ENCODE peak calls at places on chromosomes 7 and 10, in four cellular contexts. X is hepatocyte, Z is foreskin keratinocyte, Y is mucosa of descending colon. W is an unnamed sample.
A peak's percentile ranks its signal among the peaks of the same experiment; 100 is the strongest.

GRCh38 chr10:98332623-98333269 is 64.8 kb upstream of the LOXL4 start:
- DNase-seq in X (no peak), Z (no peak), Y (no peak), W (no peak)

GRCh38 chr7:50069613-50070012 is 23.4 kb downstream of the ZPBP start:
- DNase-seq in X (no peak), Z (peak; percentile 14), Y (peak; percentile 28), W (peak; percentile 32)

GRCh38 chr10:88642254-88642653 is 22.0 kb upstream of the LIPF start:
- DNase-seq in X (no peak), Z (no peak), Y (no peak), W (no peak)

GRCh38 chr7:150964593-150965111 is 13.5 kb downstream of the KCNH2 start:
- DNase-seq in X (no peak), Z (no peak), Y (no peak), W (no peak)

GRCh38 chr7:139294951-139295555 is 46.1 kb upstream of the FMC1 start:
- DNase-seq in X (no peak), Z (no peak), Y (no peak), W (no peak)

GRCh38 chr7:68858497-68858896 is 739.8 kb upstream of the AUTS2 start:
- DNase-seq in X (no peak), Z (no peak), Y (no peak), W (no peak)

GRCh38 chr7:143900230-143900766 is 1.7 kb downstream of the TCAF1 start:
- DNase-seq in X (peak; percentile 62), Z (no peak), Y (no peak), W (no peak)

GRCh38 chr7:24334627-24335026 is 50.6 kb downstream of the NPY start:
- DNase-seq in X (no peak), Z (no peak), Y (no peak), W (no peak)

GRCh38 chr10:52729259-52730104 is 43.1 kb downstream of the MBL2 start:
- DNase-seq in X (peak; percentile 47), Z (no peak), Y (peak; percentile 6), W (peak; percentile 36)

DNA sequence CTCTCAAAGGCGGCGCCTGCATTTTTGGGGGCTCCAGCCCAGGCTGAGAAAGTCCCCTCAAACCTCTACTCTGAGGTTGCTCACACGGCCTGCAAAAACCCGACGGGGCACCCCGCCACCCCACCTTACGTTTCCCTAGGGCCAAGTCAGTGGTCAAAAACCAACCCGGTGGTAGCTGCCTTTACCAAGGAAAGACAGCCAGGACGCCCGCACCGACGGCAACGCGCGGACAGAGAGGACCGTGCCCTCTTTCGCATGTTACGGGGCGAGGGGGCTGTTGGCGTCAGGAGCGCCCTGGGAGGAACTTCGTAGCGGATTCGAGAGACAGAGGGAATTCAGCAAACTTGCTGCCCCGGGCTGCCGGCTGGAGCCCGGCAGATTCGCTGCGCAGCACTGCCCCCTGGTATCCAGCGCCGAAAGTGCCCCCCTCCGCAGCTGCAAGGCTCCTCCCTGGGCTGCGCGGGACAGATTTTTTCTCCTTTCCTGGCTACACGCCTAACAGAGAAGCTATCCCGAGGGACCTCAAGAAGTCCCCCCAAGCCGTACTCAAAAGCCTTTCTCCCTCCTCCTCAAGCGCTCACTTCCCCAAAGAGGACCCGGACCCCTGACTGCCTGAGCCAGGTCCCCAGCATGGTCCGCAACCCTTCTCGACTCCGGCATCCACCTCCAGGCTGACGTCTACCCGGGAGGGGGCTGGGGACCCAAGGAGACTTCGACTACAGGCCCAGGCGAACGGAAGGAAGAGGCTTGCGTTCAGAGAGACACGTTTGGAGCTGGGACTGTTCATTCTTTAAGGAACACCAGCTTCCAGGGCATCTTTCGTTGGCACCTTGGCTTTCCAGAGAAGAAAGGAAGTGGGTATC is 27.7 kb upstream of the VAX1 start:
- DNase-seq in X (peak; percentile 78), Z (no peak), Y (peak; percentile 43), W (peak; percentile 44)
- TF ChIP-seq CTCF in X (peak; percentile 64), Z (peak; percentile 78), Y (no peak), W (no peak)

DNA sequence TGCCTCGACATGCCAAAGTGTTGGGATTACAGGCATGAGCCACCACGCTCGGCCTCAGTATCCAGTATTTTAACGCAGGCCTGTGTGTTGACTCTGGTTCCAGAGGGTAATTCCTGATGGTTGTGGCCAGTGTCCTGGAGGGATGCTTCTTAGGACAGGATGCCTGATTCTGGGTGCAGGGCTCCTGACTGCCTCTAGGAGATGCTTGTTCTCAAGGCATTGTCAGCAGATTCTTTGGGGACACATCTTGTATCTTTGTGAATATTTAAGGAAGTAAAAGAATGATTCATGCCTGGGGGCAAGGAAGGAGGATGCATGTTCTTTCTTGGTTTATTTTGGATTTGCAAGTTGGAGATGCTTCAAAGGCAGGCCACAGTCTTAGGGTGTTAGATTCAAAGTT is 2.2 kb downstream of the ZDHHC4 start:
- DNase-seq in X (no peak), Z (no peak), Y (no peak), W (no peak)
- TF ChIP-seq CTCF in X (no peak), Z (peak; percentile 47), Y (no peak), W (no peak)

GRCh38 chr10:15405319-15405718 is 34.2 kb upstream of the FAM171A1 start:
- DNase-seq in X (no peak), Z (no peak), Y (no peak), W (no peak)

GRCh38 chr10:15411035-15411434 is 39.9 kb upstream of the FAM171A1 start:
- DNase-seq in X (no peak), Z (no peak), Y (no peak), W (no peak)

GRCh38 chr10:15408557-15408956 is 37.5 kb upstream of the FAM171A1 start:
- DNase-seq in X (no peak), Z (no peak), Y (no peak), W (no peak)
- TF ChIP-seq CTCF in X (no peak), Z (no peak), Y (no peak), W (no peak)

GRCh38 chr7:44264221-44264956 is 61.0 kb downstream of the CAMK2B start:
- DNase-seq in X (no peak), Z (peak; percentile 91), Y (no peak), W (no peak)
- TF ChIP-seq CTCF in X (no peak), Z (no peak), Y (no peak), W (no peak)

GRCh38 chr7:47572101-47572460 is 9.8 kb downstream of the TNS3 start:
- DNase-seq in X (no peak), Z (no peak), Y (peak; percentile 63), W (no peak)

GRCh38 chr7:47572939-47573757 is 8.8 kb downstream of the TNS3 start:
- DNase-seq in X (no peak), Z (no peak), Y (no peak), W (no peak)

GRCh38 chr7:47573758-47574472 is 8.0 kb downstream of the TNS3 start:
- DNase-seq in X (peak; percentile 69), Z (no peak), Y (peak; percentile 57), W (no peak)

GRCh38 chr7:47570649-47571050 is 11.3 kb downstream of the TNS3 start:
- DNase-seq in X (no peak), Z (no peak), Y (no peak), W (no peak)

DNA sequence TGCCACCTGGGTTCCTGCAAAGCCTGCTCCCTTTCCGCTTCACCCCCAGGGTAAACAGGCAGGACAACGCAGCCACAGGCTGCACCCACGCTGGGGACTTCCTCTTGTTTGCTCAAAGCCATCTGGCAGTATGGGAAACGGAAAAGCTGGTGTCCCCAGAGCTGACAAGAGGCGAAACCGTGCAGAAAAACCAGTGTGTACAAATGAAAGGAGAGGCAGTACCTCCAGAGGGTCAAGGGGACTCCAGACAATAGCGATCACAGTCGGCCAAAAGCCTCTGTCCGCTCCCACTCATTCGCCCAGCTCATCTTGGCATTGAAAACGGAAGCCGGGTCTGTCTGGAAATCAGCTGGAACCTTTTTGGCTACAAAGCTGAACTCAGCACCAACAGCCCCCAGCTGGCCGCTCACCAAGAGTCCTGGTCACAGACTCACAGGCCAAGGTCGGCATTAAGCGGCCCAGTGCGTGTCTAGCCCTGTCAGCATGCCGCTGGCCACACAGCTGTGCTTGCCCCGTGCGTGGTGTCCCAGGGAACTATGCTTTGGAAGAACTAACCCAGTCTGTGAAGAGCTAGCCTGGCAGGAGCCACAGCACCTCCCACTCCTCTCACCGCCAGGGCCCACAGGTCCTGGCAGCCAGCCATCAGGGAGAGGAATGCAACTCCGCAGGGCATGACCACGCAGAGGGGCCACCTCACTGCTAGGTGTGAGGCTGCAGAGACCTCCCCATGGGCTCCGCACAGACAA is 10.4 kb downstream of the TNS3 start:
- DNase-seq in X (peak; percentile 62), Z (no peak), Y (peak; percentile 70), W (no peak)
- TF ChIP-seq CTCF in X (no peak), Z (no peak), Y (no peak), W (no peak)

DNA sequence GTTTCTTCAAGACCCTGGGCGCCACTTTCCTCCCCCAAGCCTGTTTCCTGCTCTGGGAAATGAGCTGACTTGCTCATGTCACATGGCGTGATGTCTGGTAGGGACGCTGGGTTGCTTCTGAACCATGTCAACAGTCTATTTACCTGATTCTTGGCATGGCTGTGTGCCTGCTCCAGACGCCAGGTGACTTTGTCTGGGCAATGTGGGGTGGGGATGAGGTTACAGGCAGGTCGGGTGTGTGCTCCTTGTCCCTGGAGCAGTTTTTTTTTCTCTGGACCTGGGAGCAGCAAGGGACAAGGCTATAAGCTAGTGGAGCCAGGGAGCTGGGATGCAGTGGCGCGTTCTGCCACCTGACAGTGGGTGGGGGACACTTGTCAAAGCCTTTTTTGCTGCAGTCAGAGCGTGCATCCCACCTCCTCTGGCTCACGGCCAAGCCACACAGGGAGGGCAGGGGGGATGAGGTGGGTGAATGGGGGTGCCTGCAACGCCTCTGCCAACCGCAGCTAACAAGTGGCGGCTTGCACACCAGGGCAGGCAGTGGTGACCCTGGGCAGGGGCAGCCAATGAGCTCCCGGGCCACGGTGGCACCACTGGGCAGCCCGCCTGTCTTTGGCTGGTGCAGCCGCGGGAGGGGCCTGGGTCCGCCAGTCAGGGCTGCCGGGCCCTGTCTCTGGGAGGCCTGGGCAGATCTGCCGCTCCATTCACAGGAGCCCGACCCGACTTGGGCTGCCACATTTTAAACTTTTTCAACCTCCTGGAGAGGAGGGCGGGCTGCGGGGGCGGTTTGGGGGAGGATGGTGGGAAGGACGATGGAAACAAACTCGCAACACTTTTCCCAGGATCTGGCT is 22.9 kb downstream of the DNAJB12 start:
- DNase-seq in X (peak; percentile 88), Z (peak; percentile 93), Y (peak; percentile 82), W (peak; percentile 68)
- TF ChIP-seq CTCF in X (no peak), Z (peak; percentile 39), Y (no peak), W (no peak)

DNA sequence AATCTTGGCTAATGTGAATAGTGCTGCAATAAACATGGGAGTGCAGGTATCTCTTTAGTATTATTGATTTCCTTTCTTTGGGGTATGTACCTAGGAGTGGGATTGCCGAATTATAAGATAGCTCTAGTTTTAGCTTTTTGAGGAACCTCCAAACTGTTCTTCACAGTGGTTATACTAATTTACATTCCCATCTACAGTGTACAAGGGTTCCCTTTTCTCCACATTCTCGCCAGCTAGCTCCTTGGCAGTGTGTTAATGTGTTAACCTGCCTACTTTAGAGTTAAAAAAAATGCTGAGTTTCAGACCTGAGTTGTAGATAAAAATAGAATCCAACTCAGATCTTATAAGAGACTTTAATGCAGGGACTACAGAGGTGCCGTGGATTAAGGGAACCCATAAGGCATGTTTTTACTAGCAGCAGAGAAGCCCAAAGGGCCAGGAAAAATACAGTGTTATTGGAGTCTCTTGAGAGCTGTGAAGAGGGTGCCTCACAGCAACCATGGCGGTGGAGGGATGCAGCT is 35.4 kb downstream of the CDK13 start:
- DNase-seq in X (no peak), Z (no peak), Y (no peak), W (no peak)
- TF ChIP-seq CTCF in X (no peak), Z (no peak), Y (no peak), W (no peak)

GRCh38 chr7:30285067-30285530 is 702 bp downstream of the ZNRF2 start:
- DNase-seq in X (peak; percentile 76), Z (no peak), Y (peak; percentile 44), W (peak; percentile 51)
- TF ChIP-seq CTCF in X (no peak), Z (no peak), Y (no peak), W (no peak)